ENCODE peak calls at places on chromosomes 12 and 14, in seven cellular contexts. W is testis, V is AG04450, S is GM12865, Y is A549, O is transverse colon, G is GM23338. Q is an unnamed sample.

GRCh38 chr12:7131502-7131866 is 1.3 kb downstream of the CLSTN3 start:
- DNase-seq in W (no peak), S (peak), O (no peak), Y (no peak), V (no peak), G (peak), Q (no peak)

GRCh38 chr14:103856105-103856504 is 8.7 kb upstream of the PPP1R13B start:
- DNase-seq in G (peak), O (no peak), Y (no peak), W (no peak), V (no peak), S (no peak), Q (no peak)

GRCh38 chr12:118120579-118121363 is 15.2 kb upstream of the PEBP1 start:
- DNase-seq in G (peak), S (peak), O (peak), W (peak), Y (peak), V (peak), Q (peak)

GRCh38 chr12:118125743-118126118 is 10.2 kb upstream of the PEBP1 start:
- DNase-seq in Y (no peak), G (no peak), V (no peak), W (no peak), S (no peak), O (no peak), Q (no peak)

GRCh38 chr12:111438501-111438900 is 32.8 kb downstream of the SH2B3 start:
- DNase-seq in V (no peak), Y (no peak), G (peak), S (peak), O (peak), W (peak), Q (no peak)

GRCh38 chr12:122412851-122413433 is 9.5 kb downstream of the CLIP1 start:
- DNase-seq in S (peak), G (no peak), O (no peak), V (no peak), W (no peak), Y (no peak), Q (no peak)

GRCh38 chr14:100871234-100872186 is 32.0 kb downstream of the RTL1 start:
- DNase-seq in G (no peak), V (no peak), Y (peak), O (no peak), W (no peak), S (no peak), Q (no peak)

GRCh38 chr14:101153691-101154090 is 250.2 kb upstream of the RTL1 start:
- DNase-seq in Y (no peak), V (no peak), O (no peak), W (no peak), G (no peak), S (no peak), Q (no peak)

GRCh38 chr12:112524676-112525425 is 106.1 kb downstream of the PTPN11 start:
- DNase-seq in G (peak), S (no peak), Y (peak), W (no peak), O (no peak), V (no peak), Q (peak)

GRCh38 chr12:91413591-91413990 is 231.0 kb upstream of the DCN start:
- DNase-seq in Y (peak), S (no peak), G (no peak), O (peak), V (no peak), W (no peak), Q (no peak)

GRCh38 chr12:68631177-68631576 is 20.5 kb downstream of the RAP1B start:
- DNase-seq in O (no peak), S (no peak), W (no peak), G (no peak), V (no peak), Y (no peak), Q (no peak)

GRCh38 chr12:122979908-122980191 is 631 bp upstream of the ARL6IP4 start:
- DNase-seq in G (no peak), Y (no peak), S (peak), O (no peak), V (no peak), W (no peak), Q (no peak)

GRCh38 chr12:49367381-49368239 is at the start of gene SPATS2:
- DNase-seq in S (peak), G (peak), O (peak), V (no peak), Y (peak), W (peak), Q (no peak)

GRCh38 chr14:106277503-106277902 is 751.1 kb downstream of the TMEM121 start:
- DNase-seq in Y (no peak), V (no peak), W (peak), S (peak), G (no peak), O (peak), Q (no peak)

GRCh38 chr12:74051848-74052247 is 485.8 kb upstream of the ATXN7L3B start:
- DNase-seq in O (no peak), G (peak), W (no peak), V (no peak), S (no peak), Y (no peak), Q (no peak)

GRCh38 chr12:124441443-124442190 is 125.8 kb downstream of the NCOR2 start:
- DNase-seq in Y (no peak), O (no peak), V (peak), S (no peak), G (no peak), W (no peak), Q (peak)

GRCh38 chr14:65352964-65353530 is 59.5 kb upstream of the FUT8 start:
- DNase-seq in G (no peak), Y (peak), S (peak), O (peak), W (no peak), V (no peak), Q (no peak)

DNA sequence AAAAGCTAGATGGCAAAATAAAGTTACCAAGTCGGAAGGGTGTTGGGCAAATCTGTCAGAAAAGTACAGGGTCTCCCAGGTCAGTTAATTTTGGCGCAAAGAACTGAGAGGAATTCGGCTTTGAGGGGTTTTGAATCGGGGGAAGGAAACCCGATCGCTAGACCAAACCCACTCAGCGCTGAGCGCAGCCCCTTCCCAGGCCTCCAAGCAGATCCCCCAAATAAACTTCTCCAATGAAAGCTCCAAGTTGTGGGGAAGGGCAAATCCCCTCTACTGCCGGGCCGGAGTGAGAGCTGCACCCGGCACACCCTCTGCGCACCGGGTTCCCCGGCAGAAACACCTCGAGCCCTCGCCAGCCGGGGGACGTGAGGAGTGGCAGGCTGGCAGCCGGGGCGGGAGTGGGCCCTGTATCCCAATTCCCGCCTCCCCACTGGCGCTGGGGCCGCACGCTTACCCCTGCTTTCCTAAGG is 443 bp downstream of the E2F7 start:
- DNase-seq in S (no peak), Y (no peak), W (no peak), V (no peak), O (no peak), G (peak), Q (no peak)
- TF ChIP-seq CTCF in S (no peak), Y (no peak), W (no peak), V (no peak), O (no peak), G (no peak), Q (no peak)

DNA sequence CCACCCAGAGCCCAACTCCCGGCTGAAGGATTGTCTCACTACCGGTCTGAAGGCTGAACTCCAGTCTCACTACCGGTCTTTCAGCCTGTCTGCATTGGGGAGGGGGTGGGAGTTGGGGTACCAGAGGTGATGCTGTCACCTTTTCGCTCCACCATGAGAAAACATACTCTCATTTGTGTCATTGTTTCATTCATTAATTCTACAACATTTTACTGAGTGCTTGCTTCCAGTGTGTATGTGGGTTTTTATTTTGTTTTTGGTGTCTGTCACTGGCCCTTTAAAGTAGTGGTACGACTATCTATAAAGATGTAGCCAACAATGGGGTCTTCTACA is 524 bp upstream of the CDK4 start:
- DNase-seq in S (no peak), W (no peak), O (no peak), Y (no peak), V (no peak), G (no peak), Q (no peak)
- H3K4me3 ChIP-seq in S (peak), W (peak), O (no peak), Y (peak), V (peak), G (peak), Q (peak)

GRCh38 chr14:51302319-51303030 is 62.4 kb downstream of the TMX1 start:
- DNase-seq in S (no peak), Y (no peak), V (no peak), G (no peak), O (no peak), W (no peak), Q (no peak)
- TF ChIP-seq CTCF in S (no peak), Y (no peak), V (no peak), G (no peak), O (no peak), W (no peak), Q (no peak)

GRCh38 chr14:77306406-77307098 is 14.1 kb downstream of the POMT2 start:
- DNase-seq in O (no peak), G (no peak), S (no peak), W (peak), Y (no peak), V (no peak), Q (peak)

GRCh38 chr14:77305696-77306095 is 15.0 kb downstream of the POMT2 start:
- DNase-seq in V (no peak), G (no peak), Y (no peak), O (no peak), S (no peak), W (no peak), Q (no peak)

GRCh38 chr14:77310041-77310440 is 10.6 kb downstream of the POMT2 start:
- DNase-seq in G (no peak), O (no peak), S (no peak), Y (no peak), W (no peak), V (no peak), Q (no peak)

GRCh38 chr14:77309122-77309521 is 11.6 kb downstream of the POMT2 start:
- DNase-seq in V (no peak), G (no peak), W (no peak), S (no peak), O (no peak), Y (no peak), Q (no peak)

GRCh38 chr14:77307099-77307496 is 13.6 kb downstream of the POMT2 start:
- DNase-seq in W (peak), S (no peak), Y (no peak), V (no peak), O (no peak), G (no peak), Q (no peak)
- H3K4me3 ChIP-seq in W (no peak), S (no peak), Y (no peak), V (no peak), O (no peak), G (no peak), Q (no peak)

GRCh38 chr14:96938946-96939345 is 141.8 kb downstream of the VRK1 start:
- DNase-seq in S (peak), Y (no peak), G (peak), V (no peak), O (no peak), W (no peak), Q (no peak)
- TF ChIP-seq CTCF in S (peak), Y (no peak), G (peak), V (no peak), O (no peak), W (no peak), Q (no peak)

DNA sequence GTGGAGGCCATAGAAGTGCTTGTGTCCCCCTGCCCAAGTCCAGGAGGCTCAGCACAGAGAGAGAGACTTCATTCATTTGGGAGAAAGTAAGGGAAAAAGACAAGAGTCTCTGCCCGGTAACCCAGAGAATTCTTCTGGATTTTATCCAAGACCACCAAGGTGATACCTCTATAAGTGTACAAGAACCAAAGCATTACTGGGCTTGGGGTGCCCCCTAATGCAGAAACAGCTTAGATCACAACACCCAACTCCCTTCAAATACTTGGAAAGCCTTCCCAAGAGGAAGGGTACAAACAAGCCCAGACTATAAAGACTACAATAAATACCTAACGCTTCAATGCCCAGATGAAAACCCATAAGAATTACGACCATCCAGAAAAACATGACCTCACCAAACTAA is 119.7 kb upstream of the PDE3A start:
- DNase-seq in V (no peak), Y (peak), G (peak), S (no peak), O (no peak), W (no peak), Q (peak)
- H3K4me3 ChIP-seq in V (no peak), Y (no peak), G (no peak), S (no peak), O (no peak), W (no peak), Q (no peak)

GRCh38 chr12:106767954-106768501 is 6.5 kb upstream of the RIC8B start:
- DNase-seq in Y (peak), G (peak), W (no peak), O (no peak), V (no peak), S (no peak), Q (peak)

GRCh38 chr12:106769078-106769477 is 5.4 kb upstream of the RIC8B start:
- DNase-seq in G (peak), O (no peak), V (no peak), W (no peak), Y (peak), S (no peak), Q (peak)

GRCh38 chr12:106766393-106766826 is 8.1 kb upstream of the RIC8B start:
- DNase-seq in S (no peak), G (no peak), O (no peak), W (peak), Y (no peak), V (no peak), Q (no peak)

GRCh38 chr12:106767206-106767605 is 7.3 kb upstream of the RIC8B start:
- DNase-seq in S (no peak), Y (no peak), V (no peak), G (no peak), W (no peak), O (no peak), Q (no peak)

GRCh38 chr12:106764738-106765137 is 9.7 kb upstream of the RIC8B start:
- DNase-seq in V (no peak), Y (peak), W (peak), G (no peak), S (no peak), O (no peak), Q (no peak)
- TF ChIP-seq CTCF in V (no peak), Y (no peak), W (no peak), G (no peak), S (no peak), O (no peak), Q (no peak)

GRCh38 chr12:89432396-89432795 is 80.1 kb upstream of the DUSP6 start:
- DNase-seq in S (no peak), O (no peak), Y (no peak), V (no peak), W (no peak), G (no peak), Q (no peak)

GRCh38 chr12:89429539-89429938 is 77.2 kb upstream of the DUSP6 start:
- DNase-seq in G (no peak), V (no peak), S (no peak), W (no peak), Y (no peak), O (no peak), Q (no peak)

GRCh38 chr12:89424394-89424793 is 72.1 kb upstream of the DUSP6 start:
- DNase-seq in O (no peak), G (no peak), S (no peak), Y (no peak), V (no peak), W (no peak), Q (no peak)

GRCh38 chr12:89424846-89425245 is 72.5 kb upstream of the DUSP6 start:
- DNase-seq in O (no peak), W (no peak), Y (no peak), S (no peak), G (no peak), V (no peak), Q (no peak)

GRCh38 chr12:89427508-89428156 is 75.3 kb upstream of the DUSP6 start:
- DNase-seq in O (no peak), V (no peak), Y (no peak), W (no peak), G (no peak), S (peak), Q (no peak)
- H3K4me3 ChIP-seq in O (no peak), V (no peak), Y (no peak), W (no peak), G (no peak), S (no peak), Q (no peak)

DNA sequence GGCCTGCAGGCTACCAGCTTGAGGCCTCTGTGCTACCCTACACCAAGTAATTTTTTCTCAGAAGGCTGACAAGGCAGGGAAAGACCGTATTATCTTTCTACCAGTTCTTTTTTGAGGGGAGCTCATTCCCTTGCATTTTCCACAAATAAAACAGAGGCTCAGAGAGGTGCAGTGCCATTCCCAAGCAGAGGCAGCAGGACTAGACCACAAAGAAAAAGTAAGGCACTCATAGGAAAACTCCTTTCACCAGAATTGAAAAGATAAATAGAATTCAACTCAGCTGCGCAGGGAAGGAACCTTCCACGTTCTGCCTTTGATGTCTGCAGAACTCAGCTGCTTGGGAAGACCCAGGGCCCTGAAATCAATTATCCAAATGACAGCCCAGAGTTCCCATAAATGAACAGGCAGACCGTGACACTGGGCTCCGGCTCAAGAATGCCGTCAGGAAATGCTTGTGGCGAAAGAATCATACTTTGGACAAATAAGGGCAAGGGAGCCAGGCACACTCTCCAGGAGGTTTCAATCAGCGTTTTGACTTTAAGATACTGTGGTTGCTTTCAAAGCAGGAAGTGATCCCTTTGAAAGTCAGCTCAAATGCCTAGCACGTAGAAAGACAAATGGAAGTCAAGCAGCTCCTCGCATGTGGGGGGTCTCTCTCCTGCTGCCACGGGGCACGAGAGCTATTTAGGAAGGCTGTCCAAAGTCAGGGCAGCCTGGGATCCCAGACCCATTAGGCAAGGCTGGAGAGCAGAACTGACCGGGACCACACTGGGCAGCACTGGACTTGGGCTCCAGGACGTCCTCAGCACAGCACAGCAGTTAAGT is 14.0 kb downstream of the KCTD10 start:
- DNase-seq in O (peak), Y (peak), W (peak), G (peak), V (peak), S (no peak), Q (peak)
- TF ChIP-seq CTCF in O (no peak), Y (no peak), W (no peak), G (no peak), V (peak), S (no peak), Q (no peak)

Q was measured in astrocyte of the cerebellum.